ENCODE peak calls at places on chromosomes 4 and X, in six cellular contexts. B is mesenchymal stem cell, E is neuronal stem cell, I is IMR-90, S is mesendoderm, J is H1. W is an unnamed sample.

GRCh38 chrX:68894513-68895338 is 65.9 kb downstream of the EFNB1 start:
- DNase-seq in B (peak), E (peak), I (peak), S (peak), J (no peak), W (peak)

GRCh38 chrX:118062817-118063615 is 53.6 kb downstream of the KLHL13 start:
- DNase-seq in B (no peak), E (no peak), I (no peak), S (no peak), J (no peak), W (no peak)

GRCh38 chr4:6198768-6199343 is 1.5 kb downstream of the JAKMIP1 start:
- DNase-seq in B (peak), E (peak), I (no peak), S (peak), J (peak), W (peak)

GRCh38 chr4:56308384-56308783 is 78.9 kb downstream of the AASDH start:
- DNase-seq in B (no peak), E (no peak), I (no peak), S (no peak), J (no peak), W (no peak)

GRCh38 chrX:84168574-84168973 is 19.4 kb downstream of the RPS6KA6 start:
- DNase-seq in B (no peak), E (no peak), I (peak), S (no peak), J (no peak), W (no peak)

GRCh38 chrX:111007238-111007637 is 88.8 kb upstream of the PAK3 start:
- DNase-seq in B (no peak), E (no peak), I (no peak), S (no peak), J (no peak), W (no peak)

GRCh38 chrX:109826954-109827708 is 94.1 kb upstream of the ACSL4 start:
- DNase-seq in B (peak), E (no peak), I (peak), S (peak), J (no peak), W (no peak)

GRCh38 chr4:30714408-30715031 is 5.6 kb upstream of the PCDH7 start:
- DNase-seq in B (peak), E (peak), I (peak), S (peak), J (peak), W (peak)

GRCh38 chr4:119517361-119518229 is 111.0 kb downstream of the PDE5A start:
- DNase-seq in B (peak), E (no peak), I (peak), S (no peak), J (no peak), W (no peak)

GRCh38 chrX:56803849-56804681 is 75.0 kb downstream of the NBDY start:
- DNase-seq in B (no peak), E (no peak), I (no peak), S (peak), J (no peak), W (no peak)

GRCh38 chrX:141652315-141652714 is 46.2 kb downstream of the SPANXD start:
- DNase-seq in B (no peak), E (no peak), I (no peak), S (no peak), J (no peak), W (no peak)

GRCh38 chrX:108362026-108362425 is 76.2 kb downstream of the COL4A6 start:
- DNase-seq in B (peak), E (no peak), I (no peak), S (no peak), J (no peak), W (no peak)

GRCh38 chrX:151510203-151510602 is 53.3 kb upstream of the PASD1 start:
- DNase-seq in B (no peak), E (no peak), I (no peak), S (peak), J (no peak), W (no peak)

GRCh38 chr4:102663073-102663472 is 97.7 kb downstream of the MANBA start:
- DNase-seq in B (peak), E (no peak), I (peak), S (no peak), J (no peak), W (no peak)

GRCh38 chrX:118240359-118240758 is 105.5 kb upstream of the WDR44 start:
- DNase-seq in B (no peak), E (no peak), I (no peak), S (no peak), J (no peak), W (no peak)

GRCh38 chr4:116598155-116598979 is 487.0 kb downstream of the TRAM1L1 start:
- DNase-seq in B (no peak), E (no peak), I (no peak), S (no peak), J (no peak), W (no peak)

GRCh38 chr4:10108818-10109783 is 7.5 kb downstream of the WDR1 start:
- DNase-seq in B (peak), E (no peak), I (peak), S (no peak), J (no peak), W (no peak)

GRCh38 chr4:10112658-10113284 is 3.8 kb downstream of the WDR1 start:
- DNase-seq in B (no peak), E (no peak), I (no peak), S (no peak), J (peak), W (no peak)

GRCh38 chr4:10111067-10111801 is 5.4 kb downstream of the WDR1 start:
- DNase-seq in B (no peak), E (no peak), I (no peak), S (no peak), J (peak), W (peak)

GRCh38 chr4:10108391-10108790 is 8.2 kb downstream of the WDR1 start:
- DNase-seq in B (no peak), E (no peak), I (no peak), S (no peak), J (no peak), W (no peak)

DNA sequence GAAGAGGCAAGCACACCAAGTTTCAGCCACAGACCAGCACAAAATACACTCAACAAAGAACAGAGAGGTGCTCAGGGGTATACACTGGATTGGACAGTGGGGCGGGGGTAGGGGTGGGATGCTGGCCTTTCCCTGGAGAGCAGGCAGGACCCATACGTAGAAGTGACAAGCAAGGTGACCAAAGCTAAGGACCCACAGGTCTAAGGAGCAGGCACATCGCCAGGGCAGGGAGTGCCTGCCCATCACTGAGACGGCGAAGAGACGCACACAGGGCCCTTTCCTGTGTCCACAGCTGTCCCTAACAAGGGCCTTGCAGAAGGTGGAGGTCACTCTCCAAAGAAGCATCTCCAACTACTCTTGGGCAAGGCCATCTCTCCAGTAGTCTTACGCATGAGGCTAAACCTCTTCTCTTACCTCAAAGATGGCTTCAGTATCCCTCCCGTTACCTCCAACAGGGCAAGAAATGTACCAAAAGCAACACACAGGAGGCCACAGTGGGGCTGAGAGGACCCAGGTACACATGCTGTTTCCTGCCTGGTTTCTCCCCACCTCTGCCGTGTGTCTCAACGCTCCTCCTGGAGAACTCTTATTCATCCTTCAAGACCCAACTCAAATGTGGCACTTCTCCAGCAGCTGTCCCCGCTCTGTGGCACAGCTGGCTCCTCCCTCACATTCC is 6.5 kb downstream of the WDR1 start:
- DNase-seq in B (no peak), E (no peak), I (no peak), S (no peak), J (no peak), W (no peak)
- H3K4ac ChIP-seq in B (no peak), E (no peak), I (peak), S (no peak), J (no peak), W (no peak)

DNA sequence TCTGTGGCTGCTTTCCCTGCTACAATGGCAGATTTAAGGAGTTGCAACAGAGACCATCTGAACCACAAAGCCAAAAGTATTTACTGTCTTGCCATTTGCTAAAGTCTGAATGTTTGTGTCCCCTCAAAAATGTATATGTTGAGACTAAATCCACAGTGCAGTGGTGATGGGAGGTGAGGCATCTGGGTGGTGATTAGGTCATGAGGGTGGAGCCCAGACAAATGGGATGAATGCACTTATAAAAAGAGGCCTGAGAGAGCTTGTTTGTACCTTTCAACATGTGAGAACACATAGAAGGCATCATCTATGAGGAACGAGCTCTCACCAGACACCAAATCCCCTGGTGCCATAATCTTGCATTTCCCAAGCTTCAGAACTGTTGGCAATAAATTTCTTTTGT is 137.3 kb downstream of the TMEM144 start:
- DNase-seq in B (no peak), E (no peak), I (no peak), S (no peak), J (no peak), W (no peak)
- H2BK15ac ChIP-seq in B (no peak), E (no peak), I (no peak), S (no peak), J (no peak), W (no peak)

GRCh38 chrX:2694868-2695267 is 3.8 kb downstream of the CD99 start:
- DNase-seq in B (peak), E (no peak), I (no peak), S (no peak), J (no peak), W (no peak)
- H3K4ac ChIP-seq in B (no peak), E (no peak), I (no peak), S (no peak), J (no peak), W (no peak)

GRCh38 chr4:8596891-8597290 is 4.3 kb downstream of the CPZ start:
- DNase-seq in B (no peak), E (no peak), I (no peak), S (no peak), J (no peak), W (no peak)
- H2BK15ac ChIP-seq in B (no peak), E (peak), I (no peak), S (no peak), J (no peak), W (no peak)

GRCh38 chrX:70133303-70134115 is at the start of gene IGBP1:
- DNase-seq in B (peak), E (peak), I (peak), S (peak), J (peak), W (peak)
- H3K4ac ChIP-seq in B (no peak), E (no peak), I (peak), S (no peak), J (peak), W (no peak)

GRCh38 chr4:145703850-145704528 is 24.0 kb downstream of the C4orf51 start:
- DNase-seq in B (no peak), E (no peak), I (no peak), S (peak), J (no peak), W (no peak)
- H2BK15ac ChIP-seq in B (no peak), E (no peak), I (no peak), S (no peak), J (no peak), W (no peak)

GRCh38 chrX:147853701-147854100 is 58.0 kb upstream of the FMR1 start:
- DNase-seq in B (no peak), E (no peak), I (no peak), S (peak), J (no peak), W (peak)

GRCh38 chrX:147848009-147848408 is 63.7 kb upstream of the FMR1 start:
- DNase-seq in B (no peak), E (no peak), I (no peak), S (no peak), J (no peak), W (no peak)

GRCh38 chrX:147850875-147851274 is 60.8 kb upstream of the FMR1 start:
- DNase-seq in B (no peak), E (no peak), I (no peak), S (no peak), J (no peak), W (no peak)

GRCh38 chrX:147846676-147847075 is 65.0 kb upstream of the FMR1 start:
- DNase-seq in B (no peak), E (no peak), I (no peak), S (no peak), J (no peak), W (no peak)

DNA sequence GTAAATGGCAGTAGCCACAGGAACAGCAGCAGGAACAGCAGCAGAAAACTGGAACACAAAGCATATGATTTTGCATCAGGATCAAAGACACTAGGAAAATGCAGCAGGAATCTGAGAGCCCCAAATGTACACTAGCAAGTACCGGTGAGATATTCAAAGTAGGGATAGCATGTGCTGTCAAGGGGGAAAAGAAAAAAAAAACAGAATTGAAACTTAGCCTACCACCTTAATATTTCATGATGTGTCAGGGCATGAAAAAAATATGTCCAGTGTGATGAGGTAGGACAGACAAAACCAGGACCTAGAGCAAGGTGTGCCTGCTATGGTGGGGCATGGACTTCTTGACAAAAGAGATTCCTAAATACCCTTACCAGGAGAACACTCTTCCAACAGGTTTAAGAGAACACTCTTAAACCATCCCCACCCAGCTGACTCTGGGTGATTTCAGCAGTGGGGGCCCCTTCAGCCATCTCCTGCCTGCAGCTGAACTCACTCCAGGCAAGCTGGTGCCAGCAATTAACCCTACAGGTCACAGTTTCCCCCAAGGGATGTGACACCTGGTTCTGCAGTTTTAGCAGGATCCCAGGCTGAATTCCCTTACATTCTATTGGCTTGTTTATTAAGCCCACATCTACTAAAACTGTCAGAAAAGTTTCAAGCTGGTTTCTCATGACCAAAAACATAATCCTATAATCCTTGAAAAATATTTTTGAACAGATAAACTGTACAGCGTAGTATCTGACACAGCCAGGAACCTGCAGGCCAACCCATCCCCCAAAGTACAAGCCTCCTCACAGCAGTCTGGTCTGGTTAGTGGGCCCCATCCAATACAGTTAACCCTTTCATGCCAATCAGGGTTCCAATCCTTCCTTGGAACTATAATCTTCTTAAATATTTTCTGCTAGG is 62.9 kb upstream of the FMR1 start:
- DNase-seq in B (no peak), E (no peak), I (no peak), S (peak), J (no peak), W (no peak)
- H3K4ac ChIP-seq in B (no peak), E (no peak), I (no peak), S (no peak), J (no peak), W (no peak)

GRCh38 chr4:101418055-101418454 is 70.7 kb upstream of the PPP3CA start:
- DNase-seq in B (peak), E (no peak), I (no peak), S (no peak), J (no peak), W (no peak)

GRCh38 chr4:101420661-101421060 is 73.3 kb upstream of the PPP3CA start:
- DNase-seq in B (peak), E (no peak), I (peak), S (no peak), J (no peak), W (no peak)

GRCh38 chr4:101418466-101418865 is 71.1 kb upstream of the PPP3CA start:
- DNase-seq in B (no peak), E (no peak), I (no peak), S (no peak), J (no peak), W (no peak)

GRCh38 chr4:101421393-101421792 is 74.1 kb upstream of the PPP3CA start:
- DNase-seq in B (peak), E (no peak), I (peak), S (peak), J (no peak), W (no peak)

DNA sequence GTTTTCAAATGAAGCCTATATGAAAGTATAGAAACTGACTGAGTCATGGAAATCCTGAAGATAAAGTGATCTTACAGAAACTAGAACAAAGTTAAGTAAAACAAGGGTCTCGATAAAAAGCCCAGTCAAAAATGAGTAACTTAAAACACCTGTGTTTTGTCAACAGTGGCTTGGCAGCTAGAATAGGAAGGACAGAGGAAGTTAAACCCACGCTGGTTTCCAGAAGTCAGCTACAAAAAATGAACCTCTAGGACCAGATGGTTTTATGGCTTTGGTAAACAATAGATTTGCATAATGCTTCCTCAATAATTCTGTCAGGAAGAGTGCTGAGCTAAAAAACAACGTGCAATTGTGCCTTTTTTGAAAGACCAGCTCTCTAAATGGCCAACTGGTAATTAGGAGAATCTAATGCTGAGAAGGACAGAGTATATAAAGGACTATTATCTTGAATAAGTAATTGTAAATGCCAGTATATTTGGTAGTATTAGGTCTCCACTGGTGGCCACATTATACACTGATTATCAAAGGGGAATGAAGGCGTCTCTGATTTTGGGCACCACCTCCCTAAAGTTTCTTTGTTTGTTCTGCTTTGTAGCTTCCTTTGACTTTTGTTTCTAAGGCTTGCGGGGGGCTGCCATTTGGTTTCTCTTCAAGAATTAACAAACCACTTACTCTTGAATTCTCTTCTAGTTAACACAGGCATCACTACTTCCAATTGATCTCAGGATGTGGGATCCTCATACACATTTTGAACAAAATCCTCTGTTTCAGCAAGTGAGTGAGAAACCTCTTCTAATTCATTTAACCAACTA is 72.2 kb upstream of the PPP3CA start:
- DNase-seq in B (peak), E (peak), I (peak), S (no peak), J (no peak), W (no peak)
- H2BK15ac ChIP-seq in B (no peak), E (no peak), I (no peak), S (no peak), J (no peak), W (no peak)

GRCh38 chrX:153669174-153669890 is 4.3 kb downstream of the PNCK start:
- DNase-seq in B (no peak), E (no peak), I (no peak), S (peak), J (peak), W (peak)
- H3K4ac ChIP-seq in B (no peak), E (no peak), I (no peak), S (no peak), J (no peak), W (no peak)

GRCh38 chrX:20267599-20267923 is 852 bp upstream of the RPS6KA3 start:
- DNase-seq in B (no peak), E (no peak), I (peak), S (no peak), J (no peak), W (no peak)

GRCh38 chrX:20265726-20266681 is 705 bp downstream of the RPS6KA3 start:
- DNase-seq in B (peak), E (no peak), I (peak), S (peak), J (peak), W (peak)

GRCh38 chrX:20269848-20270556 is 3.3 kb upstream of the RPS6KA3 start:
- DNase-seq in B (no peak), E (no peak), I (no peak), S (no peak), J (no peak), W (no peak)

GRCh38 chrX:20266810-20267598 is at the start of gene RPS6KA3:
- DNase-seq in B (peak), E (peak), I (peak), S (peak), J (peak), W (peak)

DNA sequence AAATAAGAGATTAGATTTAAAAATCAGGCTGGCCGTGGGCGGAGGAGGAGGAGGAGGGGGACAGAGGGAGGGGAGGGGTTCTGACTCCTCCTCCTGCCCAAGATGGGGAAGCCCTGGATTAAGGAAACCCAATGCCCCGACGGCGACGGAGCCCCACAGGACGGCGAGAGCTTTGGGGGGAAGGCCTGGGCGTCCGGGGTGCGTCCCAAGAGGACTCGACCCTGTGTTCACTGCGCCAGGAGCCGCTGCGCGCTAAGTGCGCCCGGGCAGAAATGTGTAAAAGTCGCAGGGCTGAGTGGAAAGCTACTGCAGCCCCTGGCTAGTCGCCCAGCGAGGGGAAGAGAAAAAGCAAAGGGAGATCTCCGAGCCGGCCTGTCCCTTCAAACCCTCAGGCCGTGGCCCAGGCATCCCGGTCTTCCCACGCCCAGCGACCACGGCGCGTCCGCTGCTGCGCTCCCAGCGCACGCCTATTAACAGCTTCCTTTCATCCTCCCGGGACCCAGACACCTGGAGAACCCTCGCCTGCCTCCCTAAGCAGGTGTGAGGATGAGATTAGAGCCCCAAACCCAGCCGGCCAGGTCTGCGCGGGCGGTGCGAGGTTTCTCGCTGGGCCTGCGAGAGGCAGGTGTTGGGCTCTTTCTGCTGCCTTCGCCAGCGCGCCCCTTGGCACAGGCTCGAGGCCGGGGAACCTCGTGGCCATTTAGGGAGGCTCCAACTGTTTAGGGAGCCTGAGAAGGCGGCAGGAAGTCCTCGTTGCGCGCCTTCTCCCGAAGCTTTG is 1.4 kb upstream of the RPS6KA3 start:
- DNase-seq in B (peak), E (no peak), I (no peak), S (peak), J (peak), W (peak)
- H2BK15ac ChIP-seq in B (no peak), E (peak), I (no peak), S (no peak), J (no peak), W (no peak)

W was measured in H9.